ENCODE peak calls at places on chromosomes 2 and 18, in six cellular contexts. G, V, U, T, W and H are unnamed samples. For H3K36me3, the result is how much of the 10 kb centered on the place peaks cover.

GRCh38 chr18:31931163-31931885 is 11.6 kb downstream of the TRAPPC8 start:
- DNase-seq in G (no peak), V (no peak), U (peak), T (no peak), W (no peak), H (no peak)

GRCh38 chr2:183532514-183532913 is 408.3 kb downstream of the NUP35 start:
- DNase-seq in G (no peak), V (no peak), U (no peak), T (no peak), W (no peak), H (no peak)

GRCh38 chr18:53991805-53992204 is 232.7 kb downstream of the MBD2 start:
- DNase-seq in G (no peak), V (no peak), U (peak), T (no peak), W (no peak), H (no peak)

GRCh38 chr2:181780159-181781081 is 100.1 kb upstream of the NEUROD1 start:
- DNase-seq in G (no peak), V (no peak), U (peak), T (peak), W (peak), H (no peak)

GRCh38 chr18:8783335-8783993 is 78.1 kb downstream of the MTCL1 start:
- DNase-seq in G (no peak), V (no peak), U (no peak), T (no peak), W (no peak), H (no peak)

GRCh38 chr18:2568605-2569004 is 2.7 kb downstream of the METTL4 start:
- DNase-seq in G (no peak), V (no peak), U (no peak), T (no peak), W (no peak), H (no peak)

GRCh38 chr2:143284087-143284675 is 155.0 kb downstream of the ARHGAP15 start:
- DNase-seq in G (no peak), V (no peak), U (peak), T (peak), W (no peak), H (no peak)

GRCh38 chr2:61535449-61535848 is 2.7 kb downstream of the XPO1 start:
- DNase-seq in G (no peak), V (no peak), U (no peak), T (no peak), W (no peak), H (no peak)

GRCh38 chr2:56014075-56014730 is 90.6 kb upstream of the EFEMP1 start:
- DNase-seq in G (no peak), V (no peak), U (peak), T (no peak), W (no peak), H (no peak)

GRCh38 chr2:110853516-110853915 is 121.1 kb downstream of the ACOXL start:
- DNase-seq in G (peak), V (no peak), U (peak), T (peak), W (peak), H (no peak)

GRCh38 chr2:4139711-4140110 is 436.3 kb downstream of the DCDC2C start:
- DNase-seq in G (no peak), V (no peak), U (no peak), T (no peak), W (no peak), H (no peak)

GRCh38 chr2:205686231-205687017 is 4.1 kb downstream of the NRP2 start:
- DNase-seq in G (no peak), V (no peak), U (peak), T (peak), W (no peak), H (no peak)

GRCh38 chr2:176817061-176817565 is 395.5 kb upstream of the HNRNPA3 start:
- DNase-seq in G (peak), V (no peak), U (no peak), T (no peak), W (no peak), H (no peak)

GRCh38 chr2:237473474-237474453 is 13.3 kb upstream of the MLPH start:
- DNase-seq in G (no peak), V (no peak), U (peak), T (peak), W (peak), H (peak)

GRCh38 chr2:46643493-46643892 is 164.1 kb downstream of the TMEM247 start:
- DNase-seq in G (no peak), V (no peak), U (no peak), T (no peak), W (no peak), H (no peak)

GRCh38 chr2:67486041-67486796 is 89.1 kb downstream of the ETAA1 start:
- DNase-seq in G (no peak), V (peak), U (peak), T (no peak), W (peak), H (peak)

GRCh38 chr2:233051241-233052149 is 8.6 kb upstream of the INPP5D start:
- DNase-seq in G (no peak), V (peak), U (peak), T (peak), W (peak), H (peak)
- H3K27ac ChIP-seq in G (no peak), V (peak), U (no peak), T (no peak), W (no peak), H (no peak)

GRCh38 chr18:13433685-13434084 is 215.1 kb downstream of the LDLRAD4 start:
- DNase-seq in G (no peak), V (no peak), U (no peak), T (no peak), W (no peak), H (no peak)

GRCh38 chr18:13436596-13436995 is 218.0 kb downstream of the LDLRAD4 start:
- DNase-seq in G (peak), V (no peak), U (no peak), T (no peak), W (no peak), H (no peak)

GRCh38 chr18:13435596-13436333 is 217.2 kb downstream of the LDLRAD4 start:
- DNase-seq in G (no peak), V (no peak), U (peak), T (peak), W (no peak), H (no peak)

GRCh38 chr18:13433088-13433487 is 214.5 kb downstream of the LDLRAD4 start:
- DNase-seq in G (no peak), V (no peak), U (no peak), T (no peak), W (no peak), H (no peak)

DNA sequence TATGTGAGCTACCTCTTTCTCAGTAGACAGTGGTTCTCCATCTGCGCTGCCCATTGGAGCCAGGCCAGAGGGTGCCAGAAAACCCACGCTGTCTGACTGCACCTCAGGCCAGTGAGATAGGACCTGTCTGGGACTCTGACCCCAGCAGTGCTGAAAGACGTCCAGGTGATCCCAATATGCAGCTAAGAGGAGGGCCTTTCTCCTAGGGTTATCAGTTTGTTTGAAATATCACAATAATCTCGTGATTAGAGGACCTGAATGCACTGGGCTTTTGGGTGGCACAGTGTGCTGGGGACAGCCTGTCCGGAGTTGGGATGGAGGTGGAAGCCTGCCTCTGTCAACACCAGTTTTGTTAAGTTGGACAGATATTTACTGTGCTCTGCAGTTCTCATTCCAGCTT is 216.3 kb downstream of the LDLRAD4 start:
- DNase-seq in G (no peak), V (no peak), U (no peak), T (no peak), W (no peak), H (no peak)
- H3K36me3 ChIP-seq in G (under half), V (under half), U (under half), T (under half), W (under half), H (under half)

DNA sequence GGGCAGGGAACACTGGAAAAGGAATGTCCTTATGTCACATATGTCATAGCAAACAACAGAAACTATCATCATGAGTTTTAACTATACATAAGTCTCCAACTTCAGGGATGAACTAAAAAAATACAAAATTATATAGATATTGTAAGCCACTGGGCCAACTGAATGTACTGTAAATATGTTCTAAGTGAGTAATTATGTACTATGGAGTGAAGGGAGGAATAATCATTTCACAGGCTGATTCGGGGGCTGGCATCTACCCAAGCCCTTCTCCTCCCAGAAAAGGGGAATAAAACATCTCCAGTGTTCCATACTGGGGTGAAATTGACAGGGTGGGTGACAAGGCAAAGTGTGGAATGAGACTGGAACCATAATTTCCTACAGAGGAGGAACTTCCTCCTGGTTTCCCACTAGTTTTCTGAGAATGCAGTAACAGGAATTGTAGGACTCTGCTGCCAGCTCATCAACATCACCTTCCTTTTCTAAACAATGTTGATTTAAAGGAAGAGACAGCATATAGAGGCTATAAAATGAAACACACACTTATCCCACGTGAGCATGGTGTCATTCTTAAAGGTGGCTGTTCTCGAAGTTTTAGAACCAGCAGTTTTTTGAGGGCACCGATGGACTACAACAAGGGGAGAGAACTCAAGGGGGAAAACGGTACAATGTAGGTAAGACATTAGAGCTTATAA is 79.4 kb downstream of the FARSB start:
- DNase-seq in G (no peak), V (no peak), U (peak), T (no peak), W (no peak), H (no peak)
- H3K27ac ChIP-seq in G (no peak), V (no peak), U (no peak), T (no peak), W (no peak), H (no peak)

GRCh38 chr2:187991389-187991788 is 300.3 kb upstream of the GULP1 start:
- DNase-seq in G (no peak), V (no peak), U (no peak), T (no peak), W (no peak), H (no peak)

GRCh38 chr2:187995556-187995955 is 296.1 kb upstream of the GULP1 start:
- DNase-seq in G (no peak), V (no peak), U (no peak), T (no peak), W (no peak), H (no peak)

GRCh38 chr2:187994464-187995331 is 297.0 kb upstream of the GULP1 start:
- DNase-seq in G (no peak), V (no peak), U (peak), T (peak), W (no peak), H (no peak)

GRCh38 chr2:187996630-187997029 is 295.0 kb upstream of the GULP1 start:
- DNase-seq in G (no peak), V (no peak), U (no peak), T (no peak), W (no peak), H (no peak)

DNA sequence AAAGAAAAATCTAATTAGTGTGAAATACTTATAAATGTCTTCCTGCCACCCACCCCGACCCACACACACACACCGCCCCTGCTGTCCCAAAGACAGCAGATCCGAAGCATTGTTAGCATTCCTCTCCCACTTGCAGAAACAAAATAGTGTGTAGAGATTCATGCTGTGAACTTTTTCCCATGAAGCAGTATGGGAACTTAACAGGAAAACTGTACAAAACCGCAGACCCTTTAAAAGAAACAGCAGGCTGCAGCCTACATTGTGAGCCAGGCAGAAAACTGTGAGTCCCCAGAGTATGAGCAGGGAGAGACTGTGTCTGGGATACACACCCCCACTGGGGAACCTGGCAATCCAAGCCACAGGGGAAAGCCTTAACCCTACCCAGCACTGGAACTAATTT is 298.2 kb upstream of the GULP1 start:
- DNase-seq in G (no peak), V (no peak), U (peak), T (peak), W (no peak), H (no peak)
- H3K36me3 ChIP-seq in G (under half), V (under half), U (under half), T (under half), W (under half), H (under half)

GRCh38 chr18:57631697-57632096 is 10.1 kb upstream of the NARS1 start:
- DNase-seq in G (no peak), V (no peak), U (no peak), T (no peak), W (no peak), H (no peak)
- H3K27ac ChIP-seq in G (no peak), V (no peak), U (no peak), T (peak), W (no peak), H (no peak)

GRCh38 chr18:61850756-61851155 is 42.1 kb downstream of the RNF152 start:
- DNase-seq in G (no peak), V (no peak), U (no peak), T (no peak), W (no peak), H (no peak)

GRCh38 chr18:61851279-61851678 is 41.5 kb downstream of the RNF152 start:
- DNase-seq in G (no peak), V (no peak), U (no peak), T (no peak), W (no peak), H (no peak)

GRCh38 chr18:61851940-61852451 is 40.8 kb downstream of the RNF152 start:
- DNase-seq in G (no peak), V (no peak), U (peak), T (no peak), W (no peak), H (no peak)

GRCh38 chr18:61854578-61854977 is 38.2 kb downstream of the RNF152 start:
- DNase-seq in G (no peak), V (no peak), U (peak), T (peak), W (no peak), H (no peak)

DNA sequence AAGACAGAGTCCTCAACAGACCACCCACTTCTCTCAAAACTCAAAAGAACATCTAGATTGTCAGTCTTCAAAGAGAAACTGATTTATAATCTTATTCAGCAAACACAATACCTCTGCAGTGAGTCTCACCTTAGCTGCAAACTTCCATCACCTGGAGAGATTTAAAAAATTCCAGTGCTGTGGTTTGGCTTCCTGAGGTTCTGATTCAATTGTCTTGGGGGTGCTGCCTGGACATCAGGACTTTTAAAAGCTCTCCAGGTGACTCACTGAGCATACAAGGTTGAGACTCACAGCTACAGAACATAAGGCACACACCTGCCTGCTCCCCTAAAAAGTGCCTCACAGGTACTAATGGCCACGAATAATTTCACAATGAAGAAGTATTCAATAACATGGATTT is 40.3 kb downstream of the RNF152 start:
- DNase-seq in G (no peak), V (no peak), U (no peak), T (no peak), W (no peak), H (no peak)
- H3K36me3 ChIP-seq in G (under half), V (under half), U (under half), T (under half), W (under half), H (under half)